ENCODE peak calls at places on chromosomes 7 and 10, in five cellular contexts. D, J, P, M and S are unnamed samples.

GRCh38 chr10:4101918-4102654 is 317.1 kb upstream of the KLF6 start:
- DNase-seq in P (no peak), D (no peak), J (no peak), M (no peak), S (peak; percentile 12)

GRCh38 chr7:151012921-151013347 is 11.4 kb downstream of the ATG9B start:
- DNase-seq in M (no peak), J (peak; percentile 72), P (peak; percentile 45), D (peak; percentile 54), S (no peak)

GRCh38 chr7:42414028-42414427 is 177.0 kb upstream of the GLI3 start:
- DNase-seq in M (no peak), J (no peak), P (no peak), D (no peak), S (no peak)

GRCh38 chr7:121669144-121669543 is 203.8 kb upstream of the PTPRZ1 start:
- DNase-seq in D (no peak), P (no peak), J (no peak), M (no peak), S (no peak)

GRCh38 chr10:21715531-21716195 is 181.6 kb downstream of the MLLT10 start:
- DNase-seq in P (no peak), J (no peak), M (no peak), D (no peak), S (no peak)

GRCh38 chr7:26284995-26285632 is 6.5 kb upstream of the SNX10 start:
- DNase-seq in P (peak; percentile 46), J (peak; percentile 81), D (peak; percentile 33), M (no peak), S (no peak)

GRCh38 chr10:11758527-11759236 is 16.5 kb downstream of the ECHDC3 start:
- DNase-seq in M (no peak), J (no peak), P (no peak), D (no peak), S (no peak)

GRCh38 chr7:114959931-114960330 is 38.0 kb downstream of the MDFIC start:
- DNase-seq in M (no peak), J (no peak), P (no peak), D (no peak), S (peak; percentile 38)

GRCh38 chr10:91034494-91035157 is 113.7 kb upstream of the ANKRD1 start:
- DNase-seq in D (no peak), M (no peak), J (no peak), P (peak; percentile 9), S (no peak)

GRCh38 chr10:69010151-69010640 is 21.6 kb downstream of the KIFBP start:
- DNase-seq in M (no peak), D (no peak), J (no peak), P (no peak), S (no peak)

GRCh38 chr10:131500181-131500580 is 188.7 kb upstream of the TCERG1L start:
- DNase-seq in D (no peak), J (no peak), P (no peak), M (no peak), S (no peak)

GRCh38 chr10:4847580-4848020 is 21.6 kb downstream of the AKR1E2 start:
- DNase-seq in P (no peak), M (no peak), J (peak; percentile 70), D (peak; percentile 96), S (no peak)

GRCh38 chr10:3566627-3567026 is 218.4 kb downstream of the KLF6 start:
- DNase-seq in M (no peak), J (no peak), D (no peak), P (no peak), S (no peak)

GRCh38 chr7:69597278-69598076 is 798 bp upstream of the AUTS2 start:
- DNase-seq in D (peak; percentile 30), P (no peak), M (no peak), J (no peak), S (no peak)

GRCh38 chr10:109912335-109913282 is 10.7 kb downstream of the XPNPEP1 start:
- DNase-seq in D (no peak), J (no peak), P (no peak), M (no peak), S (peak; percentile 84)

GRCh38 chr10:30047924-30048531 is 11.4 kb downstream of the JCAD start:
- DNase-seq in D (no peak), P (no peak), J (no peak), M (no peak), S (no peak)

GRCh38 chr10:131038056-131038455 is 273.5 kb downstream of the TCERG1L start:
- DNase-seq in D (no peak), M (no peak), P (no peak), J (no peak), S (no peak)

GRCh38 chr7:101947899-101948298 is 130.5 kb downstream of the CUX1 start:
- DNase-seq in J (peak; percentile 82), D (no peak), P (no peak), M (no peak), S (no peak)

GRCh38 chr7:157276731-157277562 is 59.9 kb upstream of the DNAJB6 start:
- DNase-seq in P (no peak), D (no peak), M (no peak), J (no peak), S (no peak)

GRCh38 chr7:80151274-80151665 is 16.6 kb downstream of the GNAI1 start:
- DNase-seq in P (no peak), J (no peak), D (no peak), M (no peak), S (no peak)
- TF ChIP-seq HDAC2 in P (no peak), J (no peak), D (no peak), M (no peak), S (no peak)

DNA sequence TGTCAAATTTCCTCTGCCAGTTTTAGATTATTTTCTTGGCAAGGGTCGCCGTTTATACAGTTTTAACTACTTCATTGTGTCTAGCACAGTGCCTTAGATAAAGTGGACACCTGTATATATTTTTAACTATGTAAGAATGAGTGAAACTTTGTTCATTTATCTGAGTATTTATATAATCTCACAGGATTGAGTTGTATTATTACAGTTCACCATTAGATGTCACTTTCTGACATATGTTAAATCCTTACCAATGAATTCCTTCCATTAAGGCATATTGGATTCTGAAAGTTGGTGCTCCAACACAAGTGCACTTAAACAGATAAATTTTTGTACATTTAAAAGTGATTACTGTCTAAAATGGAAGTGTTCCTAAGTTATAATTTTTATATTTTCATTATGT is 43.0 kb downstream of the ZMYND11 start:
- DNase-seq in J (peak; percentile 7), P (peak; percentile 14), D (peak; percentile 33), M (no peak), S (no peak)
- TF ChIP-seq CTCF in J (no peak), P (peak; percentile 42), D (peak; percentile 61), M (no peak), S (peak; percentile 21)

GRCh38 chr7:100475549-100475948 is 3.5 kb downstream of the TSC22D4 start:
- DNase-seq in P (no peak), J (peak; percentile 92), D (no peak), M (no peak), S (no peak)
- H3K27ac ChIP-seq in P (no peak overlapping the region), J (peak overlapping the region; percentile 55), D (no peak overlapping the region), M (no peak overlapping the region), S (peak overlapping the region; percentile 68)

GRCh38 chr10:371515-371914 is 236.3 kb downstream of the ZMYND11 start:
- DNase-seq in P (no peak), M (no peak), D (no peak), J (no peak), S (no peak)

GRCh38 chr10:373015-373414 is 237.8 kb downstream of the ZMYND11 start:
- DNase-seq in D (peak; percentile 49), M (no peak), J (no peak), P (peak; percentile 70), S (no peak)

GRCh38 chr10:372566-372965 is 237.3 kb downstream of the ZMYND11 start:
- DNase-seq in D (no peak), M (no peak), P (no peak), J (no peak), S (no peak)

GRCh38 chr10:374354-374753 is 239.1 kb downstream of the ZMYND11 start:
- DNase-seq in P (no peak), D (no peak), J (no peak), M (no peak), S (no peak)

DNA sequence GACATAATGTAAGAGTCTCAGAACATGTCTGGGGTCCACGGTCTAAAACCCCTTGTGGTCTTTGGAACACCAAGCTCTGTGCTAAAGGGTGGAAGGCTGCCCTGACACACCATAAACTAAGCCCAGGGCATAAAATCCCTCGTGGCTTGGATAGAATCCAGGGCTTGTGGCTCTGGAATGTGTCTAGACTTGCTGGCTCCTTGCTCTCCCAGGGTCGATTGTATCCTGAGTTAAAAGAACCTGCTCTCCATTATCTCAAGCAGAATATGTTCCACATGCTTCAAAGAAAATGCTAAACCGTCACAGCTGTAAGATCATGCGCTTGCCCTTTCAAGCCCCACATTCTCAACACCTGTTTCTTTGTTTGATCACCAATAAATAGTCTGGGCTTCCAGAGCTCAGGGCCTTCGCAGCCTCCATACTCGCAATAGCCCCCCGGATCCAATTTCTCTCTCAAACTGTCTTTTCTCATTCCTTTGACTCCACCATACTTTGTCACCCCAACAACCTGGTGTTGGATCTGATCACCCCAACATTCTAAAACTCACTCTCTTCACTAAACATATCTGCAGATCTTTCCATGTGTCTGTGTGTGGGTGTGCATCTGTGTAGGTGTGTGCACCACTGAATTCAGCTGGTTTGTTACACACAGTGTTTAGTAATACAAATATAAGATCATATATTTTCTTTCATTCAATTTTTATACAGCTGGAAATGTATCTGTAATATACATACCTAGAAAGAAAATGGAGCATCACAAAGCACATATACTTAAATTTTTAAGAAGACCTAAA is 238.5 kb downstream of the ZMYND11 start:
- DNase-seq in J (no peak), M (no peak), D (peak; percentile 36), P (peak; percentile 80), S (no peak)
- TF ChIP-seq HDAC2 in J (no peak), M (no peak), D (no peak), P (no peak), S (no peak)

GRCh38 chr7:106779877-106780276 is 85.2 kb upstream of the PIK3CG start:
- DNase-seq in P (peak; percentile 46), D (peak; percentile 63), M (no peak), J (peak; percentile 71), S (no peak)
- TF ChIP-seq CTCF in P (peak; percentile 62), D (no peak), M (peak; percentile 66), J (peak; percentile 66), S (peak; percentile 31)

DNA sequence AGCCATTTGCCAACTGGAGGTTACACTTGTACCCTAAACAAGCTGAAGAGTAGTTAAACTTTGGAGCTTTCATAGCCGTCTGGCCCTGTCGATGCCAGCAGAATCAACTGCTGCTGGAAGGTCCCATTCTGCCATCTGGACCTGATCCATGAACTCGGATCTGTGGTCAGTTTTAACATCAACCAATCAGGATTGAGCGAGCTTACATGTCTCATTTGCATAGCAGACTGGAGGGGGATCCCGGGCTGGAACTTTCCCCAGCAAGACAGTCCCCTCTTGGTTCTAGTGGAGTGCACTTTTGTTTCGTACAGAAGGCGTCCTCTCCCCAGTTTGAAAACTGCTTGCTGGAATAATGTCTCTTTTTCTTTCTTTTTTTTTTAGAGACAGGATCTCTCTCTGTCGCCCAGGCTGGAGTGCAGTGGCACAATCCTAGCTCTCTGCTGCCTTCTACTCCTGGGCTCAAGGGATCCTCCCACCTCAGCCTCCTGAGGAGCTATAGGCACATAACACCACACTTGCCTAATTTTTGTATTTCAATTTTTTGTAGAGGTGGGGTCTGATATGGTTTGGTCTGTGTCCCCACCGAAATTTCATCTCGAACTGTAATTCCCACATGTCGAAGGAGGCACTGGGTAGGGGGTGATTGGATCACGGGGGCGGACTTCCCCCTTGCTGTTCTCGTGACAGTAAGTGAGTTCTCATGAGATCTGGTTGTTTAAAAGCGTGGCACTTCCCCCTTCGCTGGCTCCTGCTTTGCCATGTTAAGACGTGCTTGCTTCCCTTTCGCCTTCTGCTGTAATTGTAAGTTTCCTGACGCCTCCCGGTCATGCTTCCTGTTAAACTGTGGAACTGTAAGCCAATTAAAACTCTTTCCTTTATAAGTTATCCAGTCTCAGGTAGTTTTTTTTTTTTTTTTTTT is 42.8 kb upstream of the SEPHS1 start:
- DNase-seq in P (no peak), D (no peak), J (peak; percentile 36), M (no peak), S (no peak)
- H3K27ac ChIP-seq in P (no peak overlapping the region), D (no peak overlapping the region), J (peak overlapping the region; percentile 17), M (no peak overlapping the region), S (no peak overlapping the region)

GRCh38 chr7:49001610-49002033 is 77.3 kb downstream of the CDC14C start:
- DNase-seq in D (peak; percentile 45), P (peak; percentile 20), M (peak; percentile 53), J (peak; percentile 17), S (peak; percentile 24)
- TF ChIP-seq HDAC2 in D (no peak), P (no peak), M (no peak), J (no peak), S (no peak)